ENCODE peak calls at places on chromosomes 7 and 10, in four cellular contexts. One of them, this sample, is unnamed.

GRCh38 chr10:19133992-19134391 is 85.4 kb downstream of the MALRD1 start:
- DNase-seq in heart left ventricle: no peak
- DNase-seq in cardiac muscle cell: no peak
- DNase-seq in kidney epithelial cell: no peak
- DNase-seq in this sample: no peak

GRCh38 chr10:132685121-132685891 is 100.6 kb downstream of the NKX6-2 start:
- DNase-seq in kidney epithelial cell: peak; percentile 78
- DNase-seq in heart left ventricle: peak; percentile 49
- DNase-seq in cardiac muscle cell: no peak
- DNase-seq in this sample: no peak

GRCh38 chr7:135186841-135187253 is 16.3 kb upstream of the CYREN start:
- DNase-seq in heart left ventricle: no peak
- DNase-seq in cardiac muscle cell: no peak
- DNase-seq in kidney epithelial cell: no peak
- DNase-seq in this sample: no peak

GRCh38 chr7:140005754-140006503 is 56.8 kb downstream of the PARP12 start:
- DNase-seq in cardiac muscle cell: peak; percentile 65
- DNase-seq in kidney epithelial cell: no peak
- DNase-seq in heart left ventricle: peak; percentile 46
- DNase-seq in this sample: peak; percentile 64

GRCh38 chr10:7432884-7433726 is 22.3 kb upstream of the SFMBT2 start:
- DNase-seq in heart left ventricle: no peak
- DNase-seq in cardiac muscle cell: no peak
- DNase-seq in kidney epithelial cell: no peak
- DNase-seq in this sample: no peak

GRCh38 chr7:16999541-17000266 is 117.9 kb upstream of the AGR3 start:
- DNase-seq in heart left ventricle: no peak
- DNase-seq in cardiac muscle cell: no peak
- DNase-seq in kidney epithelial cell: no peak
- DNase-seq in this sample: no peak

GRCh38 chr10:42973870-42974692 is 102.8 kb upstream of the RET start:
- DNase-seq in heart left ventricle: peak; percentile 17
- DNase-seq in cardiac muscle cell: no peak
- DNase-seq in kidney epithelial cell: no peak
- DNase-seq in this sample: peak; percentile 10

GRCh38 chr7:29859491-29860180 is 53.3 kb downstream of the WIPF3 start:
- DNase-seq in heart left ventricle: no peak
- DNase-seq in kidney epithelial cell: no peak
- DNase-seq in cardiac muscle cell: no peak
- DNase-seq in this sample: no peak

GRCh38 chr7:142812437-142813215 is 41.9 kb downstream of the PRSS2 start:
- DNase-seq in heart left ventricle: no peak
- DNase-seq in kidney epithelial cell: no peak
- DNase-seq in cardiac muscle cell: no peak
- DNase-seq in this sample: no peak

GRCh38 chr7:102916881-102917280 is 4.1 kb downstream of the LRRC17 start:
- DNase-seq in cardiac muscle cell: no peak
- DNase-seq in heart left ventricle: no peak
- DNase-seq in kidney epithelial cell: no peak
- DNase-seq in this sample: no peak

GRCh38 chr7:102914585-102914984 is 1.8 kb downstream of the LRRC17 start:
- DNase-seq in heart left ventricle: peak; percentile 81
- DNase-seq in kidney epithelial cell: no peak
- DNase-seq in cardiac muscle cell: peak; percentile 20
- DNase-seq in this sample: no peak

GRCh38 chr7:102916426-102916825 is 3.6 kb downstream of the LRRC17 start:
- DNase-seq in heart left ventricle: no peak
- DNase-seq in cardiac muscle cell: no peak
- DNase-seq in kidney epithelial cell: peak; percentile 28
- DNase-seq in this sample: no peak

GRCh38 chr7:102918865-102919264 is 6.1 kb downstream of the LRRC17 start:
- DNase-seq in cardiac muscle cell: no peak
- DNase-seq in heart left ventricle: no peak
- DNase-seq in kidney epithelial cell: no peak
- DNase-seq in this sample: no peak

DNA sequence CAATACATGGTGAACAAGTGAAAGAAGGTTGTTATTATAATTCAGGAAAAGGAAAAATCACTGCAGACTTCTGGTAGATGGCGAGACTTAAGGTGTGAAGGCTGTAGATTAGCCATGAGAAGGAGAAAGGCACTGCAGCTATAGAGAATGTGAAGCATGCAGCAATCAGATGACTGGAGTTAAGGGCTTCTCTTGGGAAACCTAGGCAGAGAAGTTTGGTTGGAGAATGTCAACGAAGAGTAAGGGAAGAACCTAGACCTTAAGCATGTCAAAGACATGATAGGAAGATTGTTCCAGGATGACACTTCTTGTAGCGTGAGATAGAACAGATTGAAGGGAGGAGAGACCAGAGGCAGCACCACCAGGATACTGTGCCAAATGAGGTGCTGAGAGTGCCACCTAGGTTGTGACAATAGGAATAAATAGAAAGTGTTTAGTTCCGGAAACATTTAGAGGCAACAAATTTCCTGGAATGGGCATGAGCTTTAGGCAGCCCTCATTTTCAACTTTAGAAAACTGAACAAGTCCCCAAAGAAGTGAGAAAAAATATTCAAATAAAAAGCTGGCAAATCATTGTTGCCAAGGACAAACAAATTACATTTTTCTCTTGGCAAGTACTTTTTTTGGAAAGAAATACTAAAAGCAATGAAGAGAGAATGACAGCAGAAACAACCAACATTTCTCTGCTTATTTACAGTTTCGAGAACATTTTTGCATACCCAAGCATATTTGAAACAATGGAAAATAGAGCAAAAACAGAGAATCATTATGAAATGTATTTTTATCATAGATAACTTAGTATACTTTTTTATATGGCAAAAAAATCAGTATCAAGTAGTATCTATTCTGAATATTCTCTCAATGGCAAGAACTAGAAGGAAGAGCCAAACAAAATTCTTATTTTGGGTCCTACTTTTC is 4.9 kb downstream of the LRRC17 start:
- DNase-seq in kidney epithelial cell: no peak
- DNase-seq in heart left ventricle: no peak
- DNase-seq in cardiac muscle cell: peak; percentile 34
- DNase-seq in this sample: no peak
- TF ChIP-seq CTCF in kidney epithelial cell: no peak
- TF ChIP-seq CTCF in heart left ventricle: no peak
- TF ChIP-seq CTCF in cardiac muscle cell: no peak
- TF ChIP-seq CTCF in this sample: no peak

DNA sequence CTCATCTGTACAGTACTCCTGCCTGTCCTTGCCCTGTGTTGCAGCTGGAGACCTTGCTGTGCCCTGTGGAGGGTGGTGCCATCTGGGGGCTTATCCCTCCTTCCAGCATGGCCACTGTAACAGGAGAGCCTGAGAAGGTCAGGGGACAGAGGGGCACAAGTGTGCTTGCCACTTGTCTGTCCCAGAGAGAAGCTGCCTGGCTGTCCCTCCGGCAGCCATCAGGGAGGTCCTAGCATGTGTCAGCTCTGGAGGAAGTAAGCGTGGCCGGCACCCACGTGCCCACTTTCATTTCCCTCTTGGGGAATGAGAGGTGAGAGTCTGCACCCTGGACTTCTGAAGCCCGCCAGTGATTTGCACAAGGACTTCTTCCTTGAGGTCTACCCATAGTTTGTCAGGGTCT is 97.0 kb upstream of the PPIF start:
- DNase-seq in kidney epithelial cell: no peak
- DNase-seq in heart left ventricle: peak; percentile 74
- DNase-seq in cardiac muscle cell: no peak
- DNase-seq in this sample: no peak
- H3K4me3 ChIP-seq in kidney epithelial cell: no peak overlapping the region
- H3K4me3 ChIP-seq in heart left ventricle: no peak overlapping the region
- H3K4me3 ChIP-seq in cardiac muscle cell: no peak overlapping the region
- H3K4me3 ChIP-seq in this sample: no peak overlapping the region

DNA sequence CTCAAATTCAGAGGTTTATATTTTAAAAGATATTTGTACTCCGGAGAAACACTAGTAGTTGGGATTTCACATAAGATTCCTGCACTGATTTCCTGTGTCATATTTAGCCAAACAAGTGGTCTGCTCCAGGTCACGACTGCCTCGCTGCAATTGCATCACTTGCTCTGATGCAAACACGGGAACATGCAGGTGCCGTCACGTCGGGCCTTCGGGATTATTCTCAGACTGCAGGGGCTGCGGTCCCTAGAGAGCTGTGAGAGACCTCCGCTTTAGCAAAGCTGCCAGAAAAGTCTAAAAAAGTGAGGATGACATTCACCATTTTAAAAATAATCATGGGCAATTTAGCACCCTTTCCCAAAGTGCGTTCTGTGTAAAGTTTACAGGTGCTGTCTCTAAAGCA is 93.5 kb upstream of the DDC start:
- DNase-seq in cardiac muscle cell: no peak
- DNase-seq in heart left ventricle: no peak
- DNase-seq in kidney epithelial cell: no peak
- DNase-seq in this sample: no peak
- H3K36me3 ChIP-seq in cardiac muscle cell: no peaks in the 10 kb centered on the region
- H3K36me3 ChIP-seq in heart left ventricle: no peaks in the 10 kb centered on the region
- H3K36me3 ChIP-seq in kidney epithelial cell: peaks cover 1% of the 10 kb centered on the region
- H3K36me3 ChIP-seq in this sample: no peaks in the 10 kb centered on the region

GRCh38 chr10:32061440-32061839 is 5.2 kb upstream of the KIF5B start:
- DNase-seq in cardiac muscle cell: no peak
- DNase-seq in kidney epithelial cell: no peak
- DNase-seq in heart left ventricle: no peak
- DNase-seq in this sample: no peak

GRCh38 chr10:32068569-32068968 is 12.3 kb upstream of the KIF5B start:
- DNase-seq in heart left ventricle: peak; percentile 47
- DNase-seq in kidney epithelial cell: no peak
- DNase-seq in cardiac muscle cell: no peak
- DNase-seq in this sample: no peak

GRCh38 chr10:32060372-32060771 is 4.1 kb upstream of the KIF5B start:
- DNase-seq in cardiac muscle cell: no peak
- DNase-seq in kidney epithelial cell: no peak
- DNase-seq in heart left ventricle: no peak
- DNase-seq in this sample: no peak

GRCh38 chr10:32070645-32071044 is 14.4 kb upstream of the KIF5B start:
- DNase-seq in kidney epithelial cell: no peak
- DNase-seq in heart left ventricle: no peak
- DNase-seq in cardiac muscle cell: no peak
- DNase-seq in this sample: no peak

DNA sequence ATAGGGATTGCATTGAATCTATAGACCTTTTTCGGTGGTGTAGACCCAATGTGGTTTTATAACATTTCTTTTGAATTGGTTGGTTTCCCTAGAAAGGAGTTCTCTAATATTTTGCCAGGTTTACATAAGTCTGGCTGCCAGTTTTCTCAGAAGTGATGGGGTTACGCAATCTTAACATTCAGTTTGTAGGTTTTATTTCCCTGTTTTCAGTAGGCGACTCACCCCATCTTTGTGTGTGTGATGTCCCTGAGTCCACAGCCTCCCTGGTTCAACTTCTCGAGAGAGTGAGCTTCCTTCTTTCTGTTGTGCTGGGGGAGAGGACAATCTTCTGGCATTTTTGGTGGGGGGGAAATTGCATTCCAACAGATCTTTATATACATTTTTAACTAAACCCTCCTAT is 9.6 kb upstream of the KIF5B start:
- DNase-seq in kidney epithelial cell: no peak
- DNase-seq in heart left ventricle: no peak
- DNase-seq in cardiac muscle cell: no peak
- DNase-seq in this sample: no peak
- TF ChIP-seq CTCF in kidney epithelial cell: no peak
- TF ChIP-seq CTCF in heart left ventricle: no peak
- TF ChIP-seq CTCF in cardiac muscle cell: no peak
- TF ChIP-seq CTCF in this sample: no peak

This sample was measured in BE2C.